ENCODE peak calls at places on chromosomes 11 and 22, in ten cellular contexts. E is BJ; W is HFF-Myc; Q is pancreas; B is tibial artery; O is esophagus squamous epithelium; J is heart right ventricle; T is CD8-positive, alpha-beta T cell; R is fibroblast of lung; L is left lung. P is an unnamed sample.

GRCh38 chr22:27975381-27976013 is 56.4 kb upstream of the PITPNB start:
- DNase-seq in L (no peak), T (no peak), R (no peak), B (no peak), O (no peak), W (no peak), Q (no peak), J (no peak), E (no peak), P (no peak)

GRCh38 chr11:61123775-61124571 is 21.7 kb downstream of the CD5 start:
- DNase-seq in T (no peak), E (no peak), L (no peak), W (no peak), O (no peak), Q (no peak), B (no peak), R (no peak), J (no peak), P (no peak)

GRCh38 chr11:46183819-46184218 is 62.6 kb upstream of the PHF21A start:
- DNase-seq in T (no peak), B (no peak), W (no peak), Q (no peak), O (no peak), J (no peak), E (no peak), L (no peak), R (peak), P (peak)

GRCh38 chr22:47213571-47214230 is 451.3 kb downstream of the TBC1D22A start:
- DNase-seq in W (no peak), E (no peak), Q (no peak), J (no peak), O (no peak), L (peak), B (peak), R (peak), T (peak), P (no peak)

GRCh38 chr22:44887941-44888366 is 121.9 kb downstream of the PHF21B start:
- DNase-seq in B (peak), E (no peak), L (no peak), T (no peak), J (no peak), W (no peak), Q (no peak), O (no peak), R (no peak), P (no peak)

GRCh38 chr11:130609121-130610035 is 160.9 kb downstream of the ADAMTS15 start:
- DNase-seq in O (no peak), T (no peak), J (peak), L (peak), E (no peak), R (peak), B (peak), W (no peak), Q (peak), P (no peak)

GRCh38 chr22:28706845-28707244 is 27.2 kb upstream of the TTC28 start:
- DNase-seq in B (peak), E (no peak), L (no peak), R (no peak), W (no peak), J (no peak), O (no peak), Q (no peak), T (no peak), P (no peak)

GRCh38 chr22:38230108-38230825 is 28.5 kb downstream of the MAFF start:
- DNase-seq in J (no peak), Q (peak), L (peak), W (peak), E (no peak), R (peak), O (no peak), T (no peak), B (no peak), P (no peak)

GRCh38 chr22:40668611-40669390 is 10.5 kb upstream of the MCHR1 start:
- DNase-seq in Q (no peak), J (no peak), R (peak), O (no peak), W (peak), L (no peak), E (peak), T (no peak), B (no peak), P (peak)

GRCh38 chr11:69002101-69002742 is 10.8 kb downstream of the MRGPRF start:
- DNase-seq in L (peak), O (no peak), Q (no peak), B (peak), W (no peak), T (no peak), R (peak), E (no peak), J (no peak), P (no peak)

GRCh38 chr11:7874061-7874460 is 57.0 kb downstream of the OR10A6 start:
- DNase-seq in R (no peak), W (no peak), L (no peak), E (no peak), O (no peak), T (no peak), Q (no peak), J (no peak), B (no peak), P (no peak)

GRCh38 chr22:36081023-36081431 is 52.4 kb upstream of the RBFOX2 start:
- DNase-seq in Q (no peak), L (no peak), R (peak), T (no peak), J (no peak), B (peak), W (no peak), O (no peak), E (peak), P (peak)

GRCh38 chr11:28318861-28319260 is 210.7 kb downstream of the METTL15 start:
- DNase-seq in J (no peak), O (no peak), L (no peak), R (no peak), E (no peak), T (no peak), Q (no peak), B (no peak), W (no peak), P (no peak)

GRCh38 chr11:79228417-79228755 is 212.4 kb downstream of the TENM4 start:
- DNase-seq in O (no peak), W (no peak), B (no peak), Q (no peak), L (no peak), J (no peak), R (no peak), E (no peak), T (no peak), P (no peak)

GRCh38 chr11:60169264-60169915 is 13.5 kb downstream of the MS4A6A start:
- DNase-seq in Q (peak), J (no peak), O (no peak), W (no peak), R (no peak), T (no peak), E (no peak), B (no peak), L (no peak), P (peak)

DNA sequence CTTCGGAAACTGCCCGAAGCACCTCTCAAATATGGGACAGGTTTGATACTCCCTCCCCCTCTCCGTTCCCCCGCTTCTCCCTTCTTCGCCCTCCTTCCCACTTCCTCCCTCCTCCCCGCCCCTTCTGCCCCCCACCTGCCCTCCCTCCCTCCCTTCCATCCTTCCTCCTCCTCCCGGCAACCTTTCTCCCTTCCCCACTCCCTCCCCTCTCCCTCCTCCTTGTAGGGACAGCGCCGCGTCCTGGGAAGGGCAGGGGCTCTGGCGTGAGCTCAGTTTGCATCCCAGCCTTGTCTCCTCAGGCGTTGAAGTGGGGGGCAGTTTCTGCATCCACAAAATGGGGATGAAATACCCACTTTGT is 6.1 kb upstream of the NFAM1 start:
- DNase-seq in W (no peak), R (no peak), T (no peak), O (no peak), B (no peak), Q (no peak), L (no peak), E (no peak), J (no peak), P (no peak)
- H3K4me3 ChIP-seq in W (no peak), R (no peak), T (no peak), O (peak), B (no peak), Q (peak), L (peak), E (no peak), J (no peak), P (peak)

GRCh38 chr11:34619062-34619516 is 1.8 kb upstream of the EHF start:
- DNase-seq in E (no peak), B (no peak), T (no peak), O (no peak), J (no peak), W (no peak), Q (no peak), L (no peak), R (no peak), P (no peak)

GRCh38 chr11:34621876-34622275 is 983 bp downstream of the EHF start:
- DNase-seq in J (no peak), E (no peak), W (no peak), L (no peak), T (no peak), R (no peak), B (no peak), O (no peak), Q (no peak), P (no peak)

GRCh38 chr11:34623463-34623862 is 2.6 kb downstream of the EHF start:
- DNase-seq in Q (no peak), W (no peak), L (no peak), T (no peak), J (no peak), E (no peak), O (no peak), B (no peak), R (no peak), P (no peak)

GRCh38 chr11:34620202-34620601 is 691 bp upstream of the EHF start:
- DNase-seq in B (no peak), W (no peak), J (no peak), T (no peak), L (no peak), R (no peak), E (no peak), Q (no peak), O (no peak), P (no peak)

GRCh38 chr11:34620820-34621792 is at the start of gene EHF:
- DNase-seq in W (no peak), O (no peak), J (no peak), E (no peak), L (no peak), T (no peak), R (no peak), Q (peak), B (no peak), P (no peak)
- H3K4me3 ChIP-seq in W (no peak), O (peak), J (no peak), E (no peak), L (peak), T (no peak), R (no peak), Q (peak), B (no peak), P (no peak)

GRCh38 chr11:134074346-134074745 is 5.5 kb downstream of the JAM3 start:
- DNase-seq in Q (no peak), W (no peak), L (no peak), J (no peak), B (no peak), R (no peak), O (no peak), T (no peak), E (no peak), P (no peak)
- H3K4me3 ChIP-seq in Q (no peak), W (no peak), L (no peak), J (no peak), B (no peak), R (no peak), O (no peak), T (no peak), E (no peak), P (no peak)

DNA sequence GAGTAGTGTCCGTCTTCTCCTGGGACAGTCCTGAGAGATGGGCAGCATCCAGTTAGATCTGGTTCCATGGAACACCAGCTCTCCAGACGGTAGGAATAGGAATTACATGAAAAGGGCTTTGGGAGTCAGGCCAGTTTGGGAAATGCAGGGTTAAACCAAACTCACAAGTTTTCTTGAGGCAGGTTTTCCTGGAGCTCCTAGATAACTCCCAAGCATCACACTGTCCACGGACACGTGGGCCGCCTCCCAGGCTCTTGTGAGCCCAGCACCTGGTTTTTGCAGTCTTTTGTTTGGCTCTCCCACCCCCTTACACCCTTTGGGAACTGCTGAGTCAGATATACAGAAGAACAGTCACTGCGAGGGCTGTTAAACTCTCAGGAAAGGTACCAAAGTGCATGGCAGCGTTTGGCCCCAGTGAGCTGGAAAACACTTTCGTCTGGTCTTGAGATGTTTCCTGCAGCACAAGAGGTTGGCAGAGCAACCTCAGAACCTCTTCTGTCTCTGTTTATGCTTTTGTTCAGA is 90.0 kb downstream of the BCR start:
- DNase-seq in E (no peak), Q (no peak), R (peak), J (no peak), O (no peak), L (no peak), W (no peak), B (no peak), T (no peak), P (no peak)
- H3K4me3 ChIP-seq in E (no peak), Q (no peak), R (no peak), J (no peak), O (no peak), L (no peak), W (no peak), B (no peak), T (no peak), P (no peak)

GRCh38 chr11:3050386-3051325 is 6.6 kb downstream of the CARS1 start:
- DNase-seq in J (no peak), B (no peak), R (no peak), O (no peak), T (no peak), L (no peak), E (no peak), Q (no peak), W (no peak), P (no peak)
- H3K4me3 ChIP-seq in J (no peak), B (no peak), R (no peak), O (peak), T (no peak), L (no peak), E (no peak), Q (no peak), W (no peak), P (no peak)

GRCh38 chr11:43581370-43582023 is 99.0 kb upstream of the HSD17B12 start:
- DNase-seq in E (no peak), L (no peak), R (no peak), B (no peak), W (no peak), O (no peak), Q (no peak), J (no peak), T (no peak), P (no peak)
- H3K4me3 ChIP-seq in E (peak), L (no peak), R (peak), B (no peak), W (no peak), O (peak), Q (peak), J (peak), T (no peak), P (no peak)